ENCODE peak calls at places on chromosomes 4 and X, in seven cellular contexts. One of them, this sample, is unnamed.

GRCh38 chr4:165874072-165874798 is 1.2 kb downstream of the TLL1 start:
- DNase-seq in ascending aorta: no peak
- DNase-seq in psoas muscle: no peak
- DNase-seq in body of pancreas: peak; percentile 14
- DNase-seq in left lung: peak; percentile 74
- DNase-seq in esophagus squamous epithelium: no peak
- DNase-seq in heart left ventricle: no peak
- DNase-seq in this sample: no peak

GRCh38 chr4:113260671-113261070 is 211.2 kb downstream of the ANK2 start:
- DNase-seq in ascending aorta: no peak
- DNase-seq in psoas muscle: no peak
- DNase-seq in body of pancreas: no peak
- DNase-seq in left lung: no peak
- DNase-seq in esophagus squamous epithelium: no peak
- DNase-seq in heart left ventricle: no peak
- DNase-seq in this sample: no peak

GRCh38 chr4:90616711-90617110 is 489.5 kb downstream of the CCSER1 start:
- DNase-seq in ascending aorta: no peak
- DNase-seq in psoas muscle: no peak
- DNase-seq in body of pancreas: no peak
- DNase-seq in left lung: no peak
- DNase-seq in esophagus squamous epithelium: no peak
- DNase-seq in heart left ventricle: no peak
- DNase-seq in this sample: no peak

GRCh38 chr4:30543057-30543456 is 177.1 kb upstream of the PCDH7 start:
- DNase-seq in ascending aorta: no peak
- DNase-seq in psoas muscle: no peak
- DNase-seq in body of pancreas: no peak
- DNase-seq in left lung: no peak
- DNase-seq in esophagus squamous epithelium: no peak
- DNase-seq in heart left ventricle: no peak
- DNase-seq in this sample: no peak

GRCh38 chrX:129577473-129577872 is 37.4 kb downstream of the OCRL start:
- DNase-seq in ascending aorta: no peak
- DNase-seq in psoas muscle: no peak
- DNase-seq in body of pancreas: no peak
- DNase-seq in left lung: no peak
- DNase-seq in esophagus squamous epithelium: no peak
- DNase-seq in heart left ventricle: no peak
- DNase-seq in this sample: no peak

GRCh38 chr4:122003335-122003734 is 51.5 kb upstream of the TRPC3 start:
- DNase-seq in ascending aorta: no peak
- DNase-seq in psoas muscle: no peak
- DNase-seq in body of pancreas: no peak
- DNase-seq in left lung: no peak
- DNase-seq in esophagus squamous epithelium: no peak
- DNase-seq in heart left ventricle: no peak
- DNase-seq in this sample: peak; percentile 58

GRCh38 chr4:41207330-41207831 is 7.0 kb downstream of the APBB2 start:
- DNase-seq in ascending aorta: no peak
- DNase-seq in psoas muscle: peak; percentile 59
- DNase-seq in body of pancreas: no peak
- DNase-seq in left lung: no peak
- DNase-seq in esophagus squamous epithelium: no peak
- DNase-seq in heart left ventricle: peak; percentile 66
- DNase-seq in this sample: no peak

GRCh38 chr4:32499176-32499575 is 1779.0 kb downstream of the PCDH7 start:
- DNase-seq in ascending aorta: no peak
- DNase-seq in psoas muscle: no peak
- DNase-seq in body of pancreas: no peak
- DNase-seq in left lung: no peak
- DNase-seq in esophagus squamous epithelium: no peak
- DNase-seq in heart left ventricle: no peak
- DNase-seq in this sample: no peak

GRCh38 chr4:10456270-10457254 is 664 bp downstream of the ZNF518B start:
- DNase-seq in ascending aorta: no peak
- DNase-seq in psoas muscle: peak; percentile 55
- DNase-seq in body of pancreas: peak; percentile 30
- DNase-seq in left lung: peak; percentile 87
- DNase-seq in esophagus squamous epithelium: no peak
- DNase-seq in heart left ventricle: peak; percentile 70
- DNase-seq in this sample: no peak

GRCh38 chrX:45126158-45126557 is 74.5 kb downstream of the DIPK2B start:
- DNase-seq in ascending aorta: no peak
- DNase-seq in psoas muscle: no peak
- DNase-seq in body of pancreas: no peak
- DNase-seq in left lung: no peak
- DNase-seq in esophagus squamous epithelium: no peak
- DNase-seq in heart left ventricle: no peak
- DNase-seq in this sample: no peak

GRCh38 chr4:150799207-150799606 is 215.9 kb downstream of the LRBA start:
- DNase-seq in ascending aorta: no peak
- DNase-seq in psoas muscle: no peak
- DNase-seq in body of pancreas: no peak
- DNase-seq in left lung: no peak
- DNase-seq in esophagus squamous epithelium: no peak
- DNase-seq in heart left ventricle: no peak
- DNase-seq in this sample: no peak

GRCh38 chrX:2680486-2681348 is 10.4 kb upstream of the CD99 start:
- DNase-seq in ascending aorta: no peak
- DNase-seq in psoas muscle: no peak
- DNase-seq in body of pancreas: no peak
- DNase-seq in left lung: no peak
- DNase-seq in esophagus squamous epithelium: no peak
- DNase-seq in heart left ventricle: no peak
- DNase-seq in this sample: no peak

GRCh38 chr4:130028552-130028951 is 932.6 kb downstream of the C4orf33 start:
- DNase-seq in ascending aorta: no peak
- DNase-seq in psoas muscle: no peak
- DNase-seq in body of pancreas: no peak
- DNase-seq in left lung: no peak
- DNase-seq in esophagus squamous epithelium: no peak
- DNase-seq in heart left ventricle: no peak
- DNase-seq in this sample: no peak
- H3K4me1 ChIP-seq in ascending aorta: no peaks in the 10 kb centered on the region
- H3K4me1 ChIP-seq in psoas muscle: no peaks in the 10 kb centered on the region
- H3K4me1 ChIP-seq in body of pancreas: no peaks in the 10 kb centered on the region
- H3K4me1 ChIP-seq in left lung: no peaks in the 10 kb centered on the region
- H3K4me1 ChIP-seq in esophagus squamous epithelium: no peaks in the 10 kb centered on the region
- H3K4me1 ChIP-seq in heart left ventricle: no peaks in the 10 kb centered on the region
- H3K4me1 ChIP-seq in this sample: peaks cover 2% of the 10 kb centered on the region

DNA sequence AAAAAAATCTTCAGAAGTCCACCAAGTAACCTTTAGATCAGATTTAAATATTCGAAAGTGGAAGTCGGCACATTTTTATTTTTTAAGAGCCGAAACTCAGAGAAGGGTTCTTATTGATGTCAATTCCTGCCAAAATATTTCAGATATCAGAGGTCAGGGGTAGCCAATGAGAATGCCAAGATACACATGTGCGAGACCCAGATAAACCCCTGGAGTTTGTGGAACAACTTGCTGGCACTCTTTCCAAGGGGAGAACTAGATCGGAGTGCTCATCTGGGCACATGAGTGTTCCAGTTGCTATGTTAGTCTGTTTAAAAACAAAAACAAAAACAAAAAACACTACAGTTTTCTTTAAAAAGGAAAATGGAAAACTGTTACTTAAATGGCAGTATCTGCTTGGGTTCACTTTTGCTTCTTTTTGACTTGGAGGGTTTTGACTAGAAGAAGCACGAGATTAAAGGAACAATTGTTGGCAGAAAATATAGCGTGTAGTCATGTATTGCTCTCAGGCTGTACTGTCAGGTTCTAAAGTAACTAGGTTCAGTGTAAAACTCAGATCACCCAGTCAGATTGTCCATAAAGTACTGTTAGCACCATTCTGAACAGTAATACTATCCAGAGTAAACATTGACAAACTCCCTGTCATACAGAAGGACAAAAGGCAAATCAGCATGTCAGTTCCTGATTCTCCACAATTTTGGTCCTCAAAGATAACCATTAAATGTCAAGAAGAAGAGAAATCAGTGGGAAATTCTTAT is 188.0 kb upstream of the PACRGL start:
- DNase-seq in ascending aorta: no peak
- DNase-seq in psoas muscle: no peak
- DNase-seq in body of pancreas: no peak
- DNase-seq in left lung: no peak
- DNase-seq in esophagus squamous epithelium: no peak
- DNase-seq in heart left ventricle: no peak
- DNase-seq in this sample: no peak
- H3K9me3 ChIP-seq in ascending aorta: no peaks in the 10 kb centered on the region
- H3K9me3 ChIP-seq in psoas muscle: no peaks in the 10 kb centered on the region
- H3K9me3 ChIP-seq in body of pancreas: no peaks in the 10 kb centered on the region
- H3K9me3 ChIP-seq in left lung: no peaks in the 10 kb centered on the region
- H3K9me3 ChIP-seq in esophagus squamous epithelium: no peaks in the 10 kb centered on the region
- H3K9me3 ChIP-seq in heart left ventricle: no peaks in the 10 kb centered on the region
- H3K9me3 ChIP-seq in this sample: no peaks in the 10 kb centered on the region

GRCh38 chrX:13695601-13696115 is 6.7 kb downstream of the RAB9A start:
- DNase-seq in ascending aorta: no peak
- DNase-seq in psoas muscle: no peak
- DNase-seq in body of pancreas: no peak
- DNase-seq in left lung: no peak
- DNase-seq in esophagus squamous epithelium: no peak
- DNase-seq in heart left ventricle: no peak
- DNase-seq in this sample: no peak
- H3K4me1 ChIP-seq in ascending aorta: no peaks in the 10 kb centered on the region
- H3K4me1 ChIP-seq in psoas muscle: peaks cover 27% of the 10 kb centered on the region
- H3K4me1 ChIP-seq in body of pancreas: peaks cover 71% of the 10 kb centered on the region
- H3K4me1 ChIP-seq in left lung: peaks cover 73% of the 10 kb centered on the region
- H3K4me1 ChIP-seq in esophagus squamous epithelium: peaks cover 10% of the 10 kb centered on the region
- H3K4me1 ChIP-seq in heart left ventricle: peaks cover 70% of the 10 kb centered on the region
- H3K4me1 ChIP-seq in this sample: no peaks in the 10 kb centered on the region

GRCh38 chr4:138935-139334 is 14.6 kb downstream of the ZNF718 start:
- DNase-seq in ascending aorta: no peak
- DNase-seq in psoas muscle: no peak
- DNase-seq in body of pancreas: no peak
- DNase-seq in left lung: no peak
- DNase-seq in esophagus squamous epithelium: no peak
- DNase-seq in heart left ventricle: no peak
- DNase-seq in this sample: no peak
- H3K9me3 ChIP-seq in ascending aorta: peaks cover 41% of the 10 kb centered on the region
- H3K9me3 ChIP-seq in psoas muscle: peaks cover 72% of the 10 kb centered on the region
- H3K9me3 ChIP-seq in body of pancreas: no peaks in the 10 kb centered on the region
- H3K9me3 ChIP-seq in left lung: peaks cover 96% of the 10 kb centered on the region
- H3K9me3 ChIP-seq in esophagus squamous epithelium: peaks cover 98% of the 10 kb centered on the region
- H3K9me3 ChIP-seq in heart left ventricle: peaks cover 4% of the 10 kb centered on the region
- H3K9me3 ChIP-seq in this sample: no peaks in the 10 kb centered on the region

GRCh38 chrX:125895518-125895917 is 270.6 kb downstream of the DCAF12L2 start:
- DNase-seq in ascending aorta: no peak
- DNase-seq in psoas muscle: no peak
- DNase-seq in body of pancreas: no peak
- DNase-seq in left lung: no peak
- DNase-seq in esophagus squamous epithelium: no peak
- DNase-seq in heart left ventricle: no peak
- DNase-seq in this sample: no peak
- H3K4me1 ChIP-seq in ascending aorta: no peaks in the 10 kb centered on the region
- H3K4me1 ChIP-seq in psoas muscle: no peaks in the 10 kb centered on the region
- H3K4me1 ChIP-seq in body of pancreas: no peaks in the 10 kb centered on the region
- H3K4me1 ChIP-seq in left lung: no peaks in the 10 kb centered on the region
- H3K4me1 ChIP-seq in esophagus squamous epithelium: no peaks in the 10 kb centered on the region
- H3K4me1 ChIP-seq in heart left ventricle: no peaks in the 10 kb centered on the region
- H3K4me1 ChIP-seq in this sample: no peaks in the 10 kb centered on the region

GRCh38 chrX:102846544-102847236 is 90.4 kb upstream of the RAB40AL start:
- DNase-seq in ascending aorta: no peak
- DNase-seq in psoas muscle: no peak
- DNase-seq in body of pancreas: no peak
- DNase-seq in left lung: no peak
- DNase-seq in esophagus squamous epithelium: no peak
- DNase-seq in heart left ventricle: no peak
- DNase-seq in this sample: no peak

GRCh38 chrX:102841706-102842003 is 95.4 kb upstream of the RAB40AL start:
- DNase-seq in ascending aorta: no peak
- DNase-seq in psoas muscle: no peak
- DNase-seq in body of pancreas: no peak
- DNase-seq in left lung: no peak
- DNase-seq in esophagus squamous epithelium: no peak
- DNase-seq in heart left ventricle: no peak
- DNase-seq in this sample: no peak

GRCh38 chrX:102840871-102841705 is 96.0 kb upstream of the RAB40AL start:
- DNase-seq in ascending aorta: no peak
- DNase-seq in psoas muscle: no peak
- DNase-seq in body of pancreas: no peak
- DNase-seq in left lung: no peak
- DNase-seq in esophagus squamous epithelium: no peak
- DNase-seq in heart left ventricle: no peak
- DNase-seq in this sample: no peak

GRCh38 chrX:102847362-102847761 is 89.7 kb upstream of the RAB40AL start:
- DNase-seq in ascending aorta: no peak
- DNase-seq in psoas muscle: no peak
- DNase-seq in body of pancreas: no peak
- DNase-seq in left lung: no peak
- DNase-seq in esophagus squamous epithelium: no peak
- DNase-seq in heart left ventricle: no peak
- DNase-seq in this sample: no peak

GRCh38 chrX:102845020-102845419 is 92.1 kb upstream of the RAB40AL start:
- DNase-seq in ascending aorta: no peak
- DNase-seq in psoas muscle: no peak
- DNase-seq in body of pancreas: no peak
- DNase-seq in left lung: no peak
- DNase-seq in esophagus squamous epithelium: no peak
- DNase-seq in heart left ventricle: no peak
- DNase-seq in this sample: no peak
- H3K9me3 ChIP-seq in ascending aorta: no peaks in the 10 kb centered on the region
- H3K9me3 ChIP-seq in psoas muscle: no peaks in the 10 kb centered on the region
- H3K9me3 ChIP-seq in body of pancreas: no peaks in the 10 kb centered on the region
- H3K9me3 ChIP-seq in left lung: no peaks in the 10 kb centered on the region
- H3K9me3 ChIP-seq in esophagus squamous epithelium: no peaks in the 10 kb centered on the region
- H3K9me3 ChIP-seq in heart left ventricle: no peaks in the 10 kb centered on the region
- H3K9me3 ChIP-seq in this sample: no peaks in the 10 kb centered on the region

GRCh38 chrX:40082447-40083119 is 15.2 kb downstream of the BCOR start:
- DNase-seq in ascending aorta: no peak
- DNase-seq in psoas muscle: no peak
- DNase-seq in body of pancreas: no peak
- DNase-seq in left lung: peak; percentile 81
- DNase-seq in esophagus squamous epithelium: no peak
- DNase-seq in heart left ventricle: peak; percentile 58
- DNase-seq in this sample: no peak
- H3K4me1 ChIP-seq in ascending aorta: no peaks in the 10 kb centered on the region
- H3K4me1 ChIP-seq in psoas muscle: peaks cover 21% of the 10 kb centered on the region
- H3K4me1 ChIP-seq in body of pancreas: peaks cover 65% of the 10 kb centered on the region
- H3K4me1 ChIP-seq in left lung: peaks cover 45% of the 10 kb centered on the region
- H3K4me1 ChIP-seq in esophagus squamous epithelium: peaks cover 31% of the 10 kb centered on the region
- H3K4me1 ChIP-seq in heart left ventricle: peaks cover 28% of the 10 kb centered on the region
- H3K4me1 ChIP-seq in this sample: peaks cover 24% of the 10 kb centered on the region